ENCODE peak calls at places on chromosomes 11 and 22, in seven cellular contexts. J is activated T-cell treated with anti-CD3 and anti-CD28 coated beads, Interleukin-2, amount 50 U/mL, for 72 hours; Z is adipocyte; K is naive thymus-derived CD8-positive, alpha-beta T cell; M is PC-3; Y is skeletal muscle cell; P is nucleus accumbens. F is an unnamed sample.

GRCh38 chr11:20162824-20163777 is 2.8 kb upstream of the DBX1 start:
- DNase-seq in K (no peak), Z (peak), P (no peak), M (no peak), J (peak), Y (no peak), F (peak)

GRCh38 chr11:126157326-126158030 is 54.0 kb downstream of the RPUSD4 start:
- DNase-seq in Y (no peak), Z (no peak), J (no peak), P (no peak), M (no peak), K (no peak), F (no peak)

GRCh38 chr22:20567371-20567847 is 60.0 kb downstream of the MED15 start:
- DNase-seq in P (no peak), Y (no peak), K (no peak), M (peak), J (no peak), Z (peak), F (peak)

GRCh38 chr11:61080986-61081590 is 21.2 kb upstream of the CD5 start:
- DNase-seq in Z (no peak), J (no peak), M (no peak), Y (no peak), P (no peak), K (no peak), F (no peak)

GRCh38 chr22:36374603-36375024 is 13.2 kb downstream of the MYH9 start:
- DNase-seq in Z (no peak), M (peak), P (no peak), Y (no peak), K (no peak), J (peak), F (no peak)

GRCh38 chr11:109978895-109979294 is 114.3 kb upstream of the ZC3H12C start:
- DNase-seq in Z (peak), M (peak), Y (no peak), P (no peak), J (no peak), K (no peak), F (no peak)

GRCh38 chr11:119436093-119436492 is 13.1 kb upstream of the THY1 start:
- DNase-seq in K (no peak), Y (no peak), Z (no peak), J (no peak), M (no peak), P (no peak), F (no peak)

GRCh38 chr22:33891455-33891854 is 28.8 kb downstream of the LARGE1 start:
- DNase-seq in J (no peak), Z (no peak), P (no peak), K (no peak), M (no peak), Y (no peak), F (no peak)